ENCODE peak calls at places on chromosomes 3 and 15, in six cellular contexts. One of them, this sample, is unnamed.

GRCh38 chr3:181703701-181704420 is 7.9 kb upstream of the SOX2 start:
- DNase-seq in HepG2: no peak
- DNase-seq in spleen: no peak
- DNase-seq in A549: no peak
- DNase-seq in GM23338: peak
- DNase-seq in endothelial cell of umbilical vein: no peak
- DNase-seq in this sample: no peak

GRCh38 chr15:52351206-52351907 is 55.8 kb upstream of the MYO5C start:
- DNase-seq in spleen: no peak
- DNase-seq in A549: no peak
- DNase-seq in endothelial cell of umbilical vein: no peak
- DNase-seq in GM23338: no peak
- DNase-seq in HepG2: no peak
- DNase-seq in this sample: no peak

GRCh38 chr3:58963928-58964497 is 85.8 kb downstream of the CFAP20DC start:
- DNase-seq in GM23338: no peak
- DNase-seq in spleen: no peak
- DNase-seq in HepG2: no peak
- DNase-seq in A549: no peak
- DNase-seq in endothelial cell of umbilical vein: no peak
- DNase-seq in this sample: no peak

GRCh38 chr3:115248274-115248673 is 101.2 kb upstream of the ZBTB20 start:
- DNase-seq in spleen: no peak
- DNase-seq in HepG2: no peak
- DNase-seq in GM23338: no peak
- DNase-seq in endothelial cell of umbilical vein: peak
- DNase-seq in A549: no peak
- DNase-seq in this sample: no peak

GRCh38 chr15:34721802-34722795 is 32.7 kb downstream of the GJD2 start:
- DNase-seq in A549: peak
- DNase-seq in HepG2: peak
- DNase-seq in spleen: peak
- DNase-seq in GM23338: peak
- DNase-seq in endothelial cell of umbilical vein: peak
- DNase-seq in this sample: no peak

GRCh38 chr15:52481915-52482314 is 46.8 kb downstream of the MYO5A start:
- DNase-seq in spleen: no peak
- DNase-seq in A549: no peak
- DNase-seq in HepG2: no peak
- DNase-seq in endothelial cell of umbilical vein: peak
- DNase-seq in GM23338: no peak
- DNase-seq in this sample: peak

GRCh38 chr3:52406791-52407510 is 38.0 kb downstream of the SEMA3G start:
- DNase-seq in A549: no peak
- DNase-seq in HepG2: no peak
- DNase-seq in spleen: peak
- DNase-seq in GM23338: no peak
- DNase-seq in endothelial cell of umbilical vein: no peak
- DNase-seq in this sample: no peak

GRCh38 chr3:171488479-171488878 is 28.3 kb upstream of the TNIK start:
- DNase-seq in spleen: no peak
- DNase-seq in endothelial cell of umbilical vein: no peak
- DNase-seq in A549: no peak
- DNase-seq in HepG2: no peak
- DNase-seq in GM23338: no peak
- DNase-seq in this sample: no peak

GRCh38 chr3:144821583-144821982 is 850.0 kb downstream of the DIPK2A start:
- DNase-seq in HepG2: no peak
- DNase-seq in endothelial cell of umbilical vein: no peak
- DNase-seq in spleen: no peak
- DNase-seq in GM23338: no peak
- DNase-seq in A549: no peak
- DNase-seq in this sample: no peak

GRCh38 chr3:110343376-110343775 is 728.2 kb upstream of the NECTIN3 start:
- DNase-seq in endothelial cell of umbilical vein: peak
- DNase-seq in spleen: no peak
- DNase-seq in HepG2: no peak
- DNase-seq in A549: peak
- DNase-seq in GM23338: no peak
- DNase-seq in this sample: no peak
- H3K4me3 ChIP-seq in endothelial cell of umbilical vein: no peak
- H3K4me3 ChIP-seq in spleen: no peak
- H3K4me3 ChIP-seq in HepG2: no peak
- H3K4me3 ChIP-seq in A549: no peak
- H3K4me3 ChIP-seq in GM23338: no peak
- H3K4me3 ChIP-seq in this sample: no peak

GRCh38 chr15:45489690-45490238 is 32.8 kb downstream of the SLC30A4 start:
- DNase-seq in HepG2: no peak
- DNase-seq in A549: no peak
- DNase-seq in spleen: no peak
- DNase-seq in GM23338: no peak
- DNase-seq in endothelial cell of umbilical vein: no peak
- DNase-seq in this sample: no peak

GRCh38 chr15:45481151-45481550 is 41.4 kb downstream of the SLC30A4 start:
- DNase-seq in HepG2: no peak
- DNase-seq in spleen: no peak
- DNase-seq in A549: no peak
- DNase-seq in endothelial cell of umbilical vein: no peak
- DNase-seq in GM23338: no peak
- DNase-seq in this sample: no peak

DNA sequence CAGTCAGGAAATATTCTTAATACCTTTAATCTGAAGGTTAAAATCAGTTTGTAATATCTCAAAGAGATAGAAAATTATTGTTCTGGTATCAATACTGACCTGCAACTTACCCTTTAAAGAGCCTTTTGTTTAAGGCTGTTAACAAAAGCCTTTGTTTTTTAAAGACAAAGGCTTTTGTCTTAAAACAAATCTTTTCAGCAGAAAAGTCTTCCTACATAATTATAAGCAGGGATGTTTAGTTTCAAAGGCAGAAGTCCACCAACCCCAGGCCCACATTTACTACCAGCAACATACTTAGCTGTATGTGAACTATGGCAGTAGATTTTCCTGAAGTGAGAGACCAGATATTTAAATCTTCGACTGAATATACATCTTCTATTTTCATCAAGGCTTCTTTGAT is 36.2 kb downstream of the SLC30A4 start:
- DNase-seq in GM23338: no peak
- DNase-seq in endothelial cell of umbilical vein: no peak
- DNase-seq in HepG2: no peak
- DNase-seq in spleen: no peak
- DNase-seq in A549: no peak
- DNase-seq in this sample: no peak
- H3K4me3 ChIP-seq in GM23338: no peak
- H3K4me3 ChIP-seq in endothelial cell of umbilical vein: no peak
- H3K4me3 ChIP-seq in HepG2: no peak
- H3K4me3 ChIP-seq in spleen: no peak
- H3K4me3 ChIP-seq in A549: no peak
- H3K4me3 ChIP-seq in this sample: no peak

GRCh38 chr3:167733961-167734497 is 663 bp downstream of the PDCD10 start:
- DNase-seq in HepG2: peak
- DNase-seq in endothelial cell of umbilical vein: no peak
- DNase-seq in GM23338: no peak
- DNase-seq in A549: peak
- DNase-seq in spleen: no peak
- DNase-seq in this sample: peak
- H3K4me3 ChIP-seq in HepG2: peak
- H3K4me3 ChIP-seq in endothelial cell of umbilical vein: peak
- H3K4me3 ChIP-seq in GM23338: peak
- H3K4me3 ChIP-seq in A549: peak
- H3K4me3 ChIP-seq in spleen: peak
- H3K4me3 ChIP-seq in this sample: peak

GRCh38 chr3:119625451-119626153 is 27.9 kb downstream of the PLA1A start:
- DNase-seq in HepG2: no peak
- DNase-seq in spleen: no peak
- DNase-seq in GM23338: no peak
- DNase-seq in endothelial cell of umbilical vein: no peak
- DNase-seq in A549: no peak
- DNase-seq in this sample: no peak

GRCh38 chr3:119628816-119629445 is 31.2 kb downstream of the PLA1A start:
- DNase-seq in spleen: no peak
- DNase-seq in A549: no peak
- DNase-seq in endothelial cell of umbilical vein: peak
- DNase-seq in GM23338: no peak
- DNase-seq in HepG2: no peak
- DNase-seq in this sample: no peak

GRCh38 chr3:119630119-119630518 is 30.3 kb downstream of the POPDC2 start:
- DNase-seq in spleen: no peak
- DNase-seq in HepG2: no peak
- DNase-seq in GM23338: no peak
- DNase-seq in endothelial cell of umbilical vein: no peak
- DNase-seq in A549: no peak
- DNase-seq in this sample: no peak

GRCh38 chr3:119628390-119628789 is 30.7 kb downstream of the PLA1A start:
- DNase-seq in spleen: no peak
- DNase-seq in endothelial cell of umbilical vein: no peak
- DNase-seq in GM23338: no peak
- DNase-seq in A549: no peak
- DNase-seq in HepG2: no peak
- DNase-seq in this sample: no peak

DNA sequence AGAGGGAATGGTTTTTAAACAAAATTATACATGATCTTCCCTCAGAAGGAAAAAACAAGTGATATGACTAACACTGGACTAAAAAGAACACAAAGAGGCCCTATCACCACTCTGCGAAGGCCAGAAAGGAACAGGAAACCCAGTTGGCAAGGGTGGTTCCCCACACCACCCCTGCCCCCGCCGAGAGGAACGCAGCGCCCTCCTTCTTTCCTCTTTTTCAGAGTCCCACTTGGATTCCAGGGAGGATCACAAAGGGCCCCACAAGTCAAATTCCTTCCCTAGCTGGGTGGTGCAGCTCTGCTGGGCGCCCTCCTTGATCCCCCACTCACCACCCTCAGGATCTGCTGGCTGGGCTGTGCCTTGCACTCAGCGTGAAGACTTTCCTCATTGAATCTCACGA is 29.8 kb downstream of the PLA1A start:
- DNase-seq in A549: no peak
- DNase-seq in endothelial cell of umbilical vein: peak
- DNase-seq in spleen: peak
- DNase-seq in GM23338: peak
- DNase-seq in HepG2: no peak
- DNase-seq in this sample: no peak
- H3K4me3 ChIP-seq in A549: no peak
- H3K4me3 ChIP-seq in endothelial cell of umbilical vein: no peak
- H3K4me3 ChIP-seq in spleen: no peak
- H3K4me3 ChIP-seq in GM23338: no peak
- H3K4me3 ChIP-seq in HepG2: no peak
- H3K4me3 ChIP-seq in this sample: no peak

GRCh38 chr15:92327033-92327432 is 66.6 kb upstream of the ST8SIA2 start:
- DNase-seq in GM23338: no peak
- DNase-seq in spleen: no peak
- DNase-seq in HepG2: no peak
- DNase-seq in endothelial cell of umbilical vein: no peak
- DNase-seq in A549: no peak
- DNase-seq in this sample: no peak
- H3K4me3 ChIP-seq in GM23338: no peak
- H3K4me3 ChIP-seq in spleen: no peak
- H3K4me3 ChIP-seq in HepG2: no peak
- H3K4me3 ChIP-seq in endothelial cell of umbilical vein: no peak
- H3K4me3 ChIP-seq in A549: no peak
- H3K4me3 ChIP-seq in this sample: no peak

DNA sequence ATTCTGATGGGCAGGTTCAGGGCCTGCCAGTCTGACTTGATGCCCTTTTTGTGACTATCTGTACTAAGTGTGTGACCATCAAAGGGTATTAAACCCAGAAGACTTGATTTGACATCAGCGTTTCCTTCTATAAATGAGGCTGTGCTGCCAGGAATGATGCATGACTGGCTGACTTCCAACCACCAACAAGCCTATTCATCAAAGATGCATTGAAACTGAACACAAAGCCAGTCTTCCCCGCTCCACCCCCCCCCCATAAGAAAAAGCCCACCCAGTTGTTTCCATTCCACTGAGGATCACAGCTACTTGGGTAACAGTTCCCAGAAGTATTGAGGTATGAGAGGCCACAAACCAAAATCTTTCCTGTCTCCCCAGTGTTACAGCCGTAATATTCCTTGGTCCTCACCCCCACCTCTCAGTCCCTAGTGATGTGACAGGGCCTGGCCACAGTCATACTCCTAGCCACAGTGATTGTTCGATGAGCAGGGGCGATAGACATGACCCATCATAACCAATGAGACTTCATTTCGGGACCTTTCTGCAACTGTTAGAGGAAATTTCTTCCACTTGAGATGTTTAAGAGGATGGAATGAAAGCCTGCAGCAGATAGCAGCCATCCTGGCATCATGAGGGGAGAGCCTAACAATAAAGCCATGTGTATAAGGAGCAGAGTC is 22.6 kb downstream of the SH3BP5 start:
- DNase-seq in GM23338: no peak
- DNase-seq in A549: no peak
- DNase-seq in endothelial cell of umbilical vein: peak
- DNase-seq in spleen: no peak
- DNase-seq in HepG2: no peak
- DNase-seq in this sample: no peak
- H3K4me3 ChIP-seq in GM23338: no peak
- H3K4me3 ChIP-seq in A549: no peak
- H3K4me3 ChIP-seq in endothelial cell of umbilical vein: no peak
- H3K4me3 ChIP-seq in spleen: no peak
- H3K4me3 ChIP-seq in HepG2: no peak
- H3K4me3 ChIP-seq in this sample: no peak

GRCh38 chr15:90004252-90004651 is 3.1 kb downstream of the ZNF710 start:
- DNase-seq in HepG2: no peak
- DNase-seq in A549: no peak
- DNase-seq in spleen: no peak
- DNase-seq in GM23338: no peak
- DNase-seq in endothelial cell of umbilical vein: no peak
- DNase-seq in this sample: no peak
- H3K4me3 ChIP-seq in HepG2: peak
- H3K4me3 ChIP-seq in A549: no peak
- H3K4me3 ChIP-seq in spleen: no peak
- H3K4me3 ChIP-seq in GM23338: no peak
- H3K4me3 ChIP-seq in endothelial cell of umbilical vein: no peak
- H3K4me3 ChIP-seq in this sample: no peak

GRCh38 chr15:73993211-73993994 is 1.1 kb upstream of the PML start:
- DNase-seq in HepG2: no peak
- DNase-seq in GM23338: no peak
- DNase-seq in spleen: no peak
- DNase-seq in A549: no peak
- DNase-seq in endothelial cell of umbilical vein: no peak
- DNase-seq in this sample: no peak
- H3K4me3 ChIP-seq in HepG2: peak
- H3K4me3 ChIP-seq in GM23338: peak
- H3K4me3 ChIP-seq in spleen: peak
- H3K4me3 ChIP-seq in A549: peak
- H3K4me3 ChIP-seq in endothelial cell of umbilical vein: no peak
- H3K4me3 ChIP-seq in this sample: peak

This sample was measured in OCI-LY7.